ENCODE peak calls at places on chromosomes 4 and X, in six cellular contexts. S, W, F, Q, K and A are unnamed samples. For H3K4me1, the result is how much of the 10 kb centered on the place peaks cover.

GRCh38 chr4:80091688-80092087 is 18.7 kb upstream of the ANTXR2 start:
- DNase-seq in S (no peak), W (no peak), F (no peak), Q (no peak), K (no peak), A (no peak)

GRCh38 chrX:41408576-41408975 is 38.6 kb upstream of the NYX start:
- DNase-seq in S (no peak), W (no peak), F (no peak), Q (no peak), K (no peak), A (no peak)

GRCh38 chr4:80463509-80463908 is 128.0 kb downstream of the CFAP299 start:
- DNase-seq in S (no peak), W (no peak), F (no peak), Q (no peak), K (no peak), A (no peak)

GRCh38 chr4:87465739-87466366 is 43.5 kb downstream of the NUDT9 start:
- DNase-seq in S (peak), W (no peak), F (peak), Q (no peak), K (no peak), A (no peak)

GRCh38 chr4:122739174-122739573 is 6.7 kb downstream of the BBS12 start:
- DNase-seq in S (no peak), W (no peak), F (peak), Q (no peak), K (no peak), A (no peak)

GRCh38 chr4:81455895-81456294 is 15.8 kb downstream of the RASGEF1B start:
- DNase-seq in S (no peak), W (no peak), F (no peak), Q (no peak), K (no peak), A (no peak)

GRCh38 chr4:185232370-185232769 is 23.0 kb downstream of the SNX25 start:
- DNase-seq in S (no peak), W (no peak), F (no peak), Q (no peak), K (no peak), A (no peak)

GRCh38 chr4:86556791-86557415 is 37.2 kb upstream of the PTPN13 start:
- DNase-seq in S (no peak), W (no peak), F (peak), Q (no peak), K (no peak), A (no peak)

GRCh38 chrX:103628386-103629290 is at the start of gene TCEAL1:
- DNase-seq in S (peak), W (peak), F (peak), Q (peak), K (peak), A (peak)

GRCh38 chr4:87559090-87559837 is 30.1 kb upstream of the SPARCL1 start:
- DNase-seq in S (peak), W (peak), F (no peak), Q (no peak), K (no peak), A (peak)

GRCh38 chr4:32022071-32022470 is 1301.9 kb downstream of the PCDH7 start:
- DNase-seq in S (no peak), W (no peak), F (peak), Q (no peak), K (no peak), A (no peak)

GRCh38 chrX:104130808-104131207 is 18.5 kb downstream of the ZCCHC18 start:
- DNase-seq in S (no peak), W (no peak), F (no peak), Q (no peak), K (no peak), A (no peak)

GRCh38 chrX:46561931-46562721 is 11.4 kb upstream of the CHST7 start:
- DNase-seq in S (peak), W (no peak), F (no peak), Q (no peak), K (no peak), A (peak)

GRCh38 chr4:86055898-86056297 is 304.0 kb downstream of the MAPK10 start:
- DNase-seq in S (no peak), W (no peak), F (peak), Q (no peak), K (no peak), A (no peak)

GRCh38 chrX:125003746-125004446 is 315.8 kb upstream of the TEX13C start:
- DNase-seq in S (no peak), W (no peak), F (no peak), Q (no peak), K (no peak), A (no peak)

GRCh38 chrX:14528629-14529287 is 578 bp upstream of the GLRA2 start:
- DNase-seq in S (peak), W (peak), F (peak), Q (peak), K (peak), A (peak)

GRCh38 chr4:68719075-68719473 is 48.6 kb upstream of the UGT2B15 start:
- DNase-seq in S (no peak), W (no peak), F (no peak), Q (no peak), K (no peak), A (no peak)

GRCh38 chr4:108172780-108173598 is 4.3 kb upstream of the LEF1 start:
- DNase-seq in S (peak), W (peak), F (peak), Q (peak), K (no peak), A (no peak)

GRCh38 chrX:11409957-11410356 is 116.7 kb downstream of the AMELX start:
- DNase-seq in S (no peak), W (no peak), F (no peak), Q (no peak), K (no peak), A (no peak)

DNA sequence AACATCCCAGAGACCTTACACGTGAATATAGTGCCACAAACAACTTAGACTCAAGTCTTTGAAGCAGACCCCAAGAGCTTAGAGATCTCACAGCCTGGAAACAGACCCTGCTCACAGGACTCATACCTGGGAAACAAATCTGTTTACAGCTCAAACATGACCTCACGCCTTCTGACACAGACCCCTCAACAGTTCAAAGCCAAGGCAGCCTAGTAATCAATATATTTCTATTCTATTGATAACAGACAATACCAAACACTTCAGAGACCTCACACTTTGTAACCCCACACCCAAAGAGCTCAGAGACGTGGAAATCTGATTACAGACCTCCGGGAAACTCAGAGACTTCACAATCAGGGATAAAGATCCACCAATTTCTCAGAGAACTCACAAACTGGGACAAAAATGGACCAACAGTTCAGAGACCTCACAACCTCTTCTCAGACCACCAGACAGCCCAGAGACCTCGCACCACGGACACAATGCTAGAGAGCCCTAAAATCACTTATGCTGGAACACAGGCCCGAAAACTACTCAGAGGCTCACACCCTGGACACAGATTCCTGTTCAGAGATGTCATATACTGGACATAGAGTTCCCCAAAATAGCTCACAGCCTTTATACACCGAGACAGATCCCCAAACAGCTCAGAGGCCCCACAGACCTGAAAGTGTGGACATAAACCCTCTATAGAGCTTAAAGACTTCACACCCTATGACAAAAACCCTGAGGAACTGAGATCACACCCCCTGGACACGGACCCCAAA is 14.8 kb downstream of the SUV39H1 start:
- DNase-seq in S (no peak), W (no peak), F (no peak), Q (no peak), K (no peak), A (no peak)
- H3K4me3 ChIP-seq in S (no peak), W (peak), F (no peak), Q (peak), K (no peak), A (no peak)

GRCh38 chr4:11263208-11263607 is 165.5 kb downstream of the HS3ST1 start:
- DNase-seq in S (no peak), W (no peak), F (no peak), Q (no peak), K (no peak), A (no peak)

GRCh38 chr4:11259837-11260236 is 168.9 kb downstream of the HS3ST1 start:
- DNase-seq in S (no peak), W (no peak), F (no peak), Q (no peak), K (no peak), A (no peak)

DNA sequence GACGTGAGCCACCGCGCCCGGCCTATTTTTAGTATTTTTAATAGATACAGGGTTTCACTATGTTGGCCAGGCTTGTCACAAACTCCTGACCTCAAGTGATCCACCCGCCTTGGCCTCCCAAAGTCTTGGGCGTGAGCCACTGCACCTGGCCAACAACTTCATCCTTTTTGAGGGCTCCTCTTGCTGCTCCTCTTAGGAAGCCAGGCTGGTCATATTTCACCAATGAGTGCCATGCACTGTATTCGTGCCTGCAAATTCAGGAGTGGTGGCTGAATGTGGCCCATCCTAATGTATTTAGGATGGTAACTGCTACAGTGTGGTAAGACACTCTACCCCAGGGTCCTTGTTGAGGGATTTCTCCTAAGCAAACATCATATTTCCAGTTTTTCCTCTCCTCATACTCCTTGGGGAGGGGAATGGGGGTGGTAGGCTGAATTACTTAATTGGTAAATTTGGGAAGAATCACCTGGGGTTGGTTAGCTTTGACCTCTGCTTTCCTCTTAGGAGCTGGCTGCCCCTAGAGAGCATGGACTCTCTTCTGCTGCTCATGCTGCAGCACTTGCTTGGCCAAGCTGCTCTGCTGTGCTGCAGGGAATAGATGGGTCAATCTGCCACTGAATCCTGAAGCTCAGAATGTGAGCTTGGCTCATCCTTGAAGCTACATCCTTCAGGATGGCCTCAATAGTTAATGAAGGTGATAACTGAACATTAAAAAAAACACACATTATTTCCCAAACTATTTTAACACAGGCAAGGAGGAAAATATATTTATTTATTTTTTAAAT is 167.4 kb downstream of the HS3ST1 start:
- DNase-seq in S (no peak), W (no peak), F (no peak), Q (no peak), K (no peak), A (no peak)
- H3K4me1 ChIP-seq in S (under half), W (under half), F (under half), Q (under half), K (under half), A (under half)

GRCh38 chrX:137547291-137547690 is 18.6 kb upstream of the ZIC3 start:
- DNase-seq in S (no peak), W (no peak), F (no peak), Q (no peak), K (no peak), A (no peak)
- H3K4me3 ChIP-seq in S (no peak), W (no peak), F (no peak), Q (no peak), K (no peak), A (no peak)

GRCh38 chr4:173752610-173753009 is 222.6 kb upstream of the HAND2 start:
- DNase-seq in S (peak), W (no peak), F (no peak), Q (no peak), K (no peak), A (no peak)
- H3K4me1 ChIP-seq in S (under half), W (under half), F (under half), Q (under half), K (under half), A (under half)

DNA sequence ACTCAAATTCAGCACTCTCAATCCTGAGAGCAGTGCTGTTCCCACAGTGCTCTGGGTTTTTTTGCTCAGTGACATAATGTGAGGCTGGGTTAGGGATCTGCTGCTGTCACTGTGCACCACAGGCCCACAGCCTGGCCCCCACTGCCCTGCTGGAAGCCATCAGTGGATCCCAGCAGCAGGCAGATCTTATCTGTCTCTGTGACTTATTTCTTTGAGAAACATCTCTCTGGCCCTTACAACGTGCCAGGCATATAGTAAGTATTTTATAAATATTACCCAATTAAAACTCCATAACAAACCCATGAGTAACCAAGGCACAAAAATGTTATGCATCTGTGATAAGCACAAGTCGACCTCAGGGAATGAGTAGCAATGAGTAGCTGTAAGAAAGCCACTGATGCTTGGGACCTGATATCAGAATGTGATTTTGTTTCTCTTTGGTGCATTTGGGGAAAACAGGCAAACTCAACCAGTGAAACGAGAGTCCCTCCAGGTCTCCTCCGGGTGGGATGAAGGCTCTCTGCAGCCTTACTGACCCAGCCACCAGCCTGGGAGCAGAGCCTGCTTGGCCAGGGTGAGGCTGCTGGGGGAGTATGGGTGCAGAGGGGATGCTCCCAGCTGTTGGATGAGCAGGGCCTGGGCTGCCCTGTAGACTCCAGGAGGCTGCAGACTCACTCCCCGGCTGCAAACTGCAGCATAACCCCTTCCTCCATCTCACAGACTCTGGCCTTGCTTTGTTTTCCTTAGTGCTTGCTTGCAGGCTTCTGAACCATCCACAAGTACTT is 172.7 kb upstream of the LNX1 start:
- DNase-seq in S (no peak), W (no peak), F (peak), Q (no peak), K (no peak), A (no peak)
- H3K4me3 ChIP-seq in S (no peak), W (no peak), F (peak), Q (no peak), K (no peak), A (no peak)